ENCODE peak calls at places on chromosomes 12 and 14, in eight cellular contexts. V is neuronal stem cell; D is stimulated activated CD4-positive, alpha-beta T cell treated with anti-CD3 and anti-CD28 coated beads, TNF-alpha, amount 100 ng/mL, for 4 hours; P is epithelial cell of esophagus; Q is A673; U is T47D; K is GM13977; J is ELR. W is an unnamed sample.

GRCh38 chr12:111438501-111438900 is 32.8 kb downstream of the SH2B3 start:
- DNase-seq in P (peak; percentile 82), D (no peak), V (no peak), J (peak; percentile 90), Q (no peak), U (no peak), K (no peak), W (peak; percentile 64)

GRCh38 chr12:106690569-106690968 is 83.9 kb upstream of the RIC8B start:
- DNase-seq in P (no peak), K (no peak), V (no peak), J (no peak), D (no peak), Q (no peak), U (no peak), W (no peak)

GRCh38 chr14:105442125-105442524 is 22.5 kb downstream of the MTA1 start:
- DNase-seq in Q (no peak), J (no peak), V (no peak), K (no peak), D (no peak), P (no peak), U (no peak), W (no peak)

GRCh38 chr12:42426733-42427132 is 100.8 kb downstream of the PPHLN1 start:
- DNase-seq in J (peak; percentile 86), K (no peak), Q (peak; percentile 51), P (peak; percentile 91), U (no peak), D (no peak), V (no peak), W (peak; percentile 78)

GRCh38 chr14:105933238-105933637 is 406.9 kb downstream of the TMEM121 start:
- DNase-seq in K (no peak), J (no peak), D (no peak), P (no peak), Q (no peak), V (no peak), U (no peak), W (no peak)

GRCh38 chr12:54040148-54040494 is 7.3 kb downstream of the HOXC5 start:
- DNase-seq in U (peak; percentile 55), P (no peak), Q (peak; percentile 40), K (no peak), V (no peak), J (peak; percentile 27), D (no peak), W (no peak)

GRCh38 chr12:89889051-89889450 is 180.4 kb upstream of the ATP2B1 start:
- DNase-seq in Q (no peak), V (no peak), K (no peak), U (no peak), D (no peak), P (peak; percentile 44), J (peak; percentile 66), W (no peak)

GRCh38 chr12:66365718-66366485 is 63.6 kb downstream of the HELB start:
- DNase-seq in V (no peak), P (peak; percentile 40), U (no peak), D (no peak), Q (no peak), J (peak; percentile 8), K (no peak), W (no peak)

GRCh38 chr12:108594323-108594903 is 3.5 kb downstream of the TMEM119 start:
- DNase-seq in Q (no peak), K (no peak), J (no peak), U (no peak), P (no peak), V (no peak), D (no peak), W (no peak)

GRCh38 chr12:123907726-123908476 is 64.7 kb downstream of the CCDC92 start:
- DNase-seq in U (no peak), V (no peak), D (no peak), J (no peak), Q (no peak), P (peak; percentile 65), K (no peak), W (no peak)

GRCh38 chr14:71651228-71651627 is 281.0 kb upstream of the RGS6 start:
- DNase-seq in D (no peak), Q (peak; percentile 93), V (no peak), U (no peak), J (peak; percentile 82), K (no peak), P (peak; percentile 30), W (no peak)

GRCh38 chr12:81294325-81295190 is 216.7 kb downstream of the ACSS3 start:
- DNase-seq in P (peak; percentile 1), Q (peak; percentile 92), U (peak; percentile 32), D (no peak), K (no peak), V (no peak), J (no peak), W (no peak)

GRCh38 chr14:93648440-93649168 is 139.7 kb downstream of the PRIMA1 start:
- DNase-seq in U (peak; percentile 73), Q (peak; percentile 12), J (peak; percentile 36), D (no peak), P (peak; percentile 36), V (no peak), K (peak; percentile 18), W (peak; percentile 34)

GRCh38 chr14:86003998-86004397 is 474.1 kb downstream of the FLRT2 start:
- DNase-seq in U (no peak), V (no peak), J (peak; percentile 27), P (peak; percentile 36), K (no peak), D (no peak), Q (no peak), W (no peak)

GRCh38 chr12:460301-461230 is 827 bp downstream of the B4GALNT3 start:
- DNase-seq in V (no peak), K (peak; percentile 78), Q (peak; percentile 31), P (no peak), J (no peak), U (no peak), D (peak; percentile 17), W (no peak)

GRCh38 chr12:104859144-104859543 is 98.9 kb downstream of the SLC41A2 start:
- DNase-seq in D (no peak), K (no peak), Q (no peak), V (no peak), J (peak; percentile 59), U (no peak), P (peak; percentile 27), W (no peak)

GRCh38 chr14:101022916-101023435 is 119.5 kb upstream of the RTL1 start:
- DNase-seq in V (no peak), Q (no peak), P (no peak), U (no peak), D (no peak), K (no peak), J (no peak), W (no peak)

W was measured in RWPE1.